ENCODE peak calls at places on chromosome 3, in four cellular contexts. Y is tibial artery; J is HepG2; S is effector memory CD4-positive, alpha-beta T cell. Q is an unnamed sample.

GRCh38 chr3:50003766-50004278 is 63.9 kb downstream of the RBM6 start:
- DNase-seq in S (no peak), Y (no peak), J (no peak), Q (no peak)

GRCh38 chr3:42080452-42080872 is 10.7 kb upstream of the TRAK1 start:
- DNase-seq in J (peak), S (peak), Y (no peak), Q (no peak)

GRCh38 chr3:44478055-44478468 is 592 bp upstream of the ZNF445 start:
- DNase-seq in Y (no peak), J (peak), S (no peak), Q (no peak)

GRCh38 chr3:20185364-20185732 is 658 bp downstream of the SGO1 start:
- DNase-seq in J (no peak), Y (no peak), S (no peak), Q (no peak)

GRCh38 chr3:140249188-140249587 is 314.2 kb downstream of the CLSTN2 start:
- DNase-seq in S (no peak), Y (no peak), J (no peak), Q (no peak)

GRCh38 chr3:56222866-56223265 is 245.4 kb downstream of the ERC2 start:
- DNase-seq in Y (no peak), J (no peak), S (no peak), Q (no peak)

GRCh38 chr3:48428863-48429415 is 947 bp downstream of the PLXNB1 start:
- DNase-seq in Y (peak), S (no peak), J (no peak), Q (no peak)

GRCh38 chr3:9398715-9399708 is 1.6 kb downstream of the SETD5 start:
- DNase-seq in J (peak), Y (no peak), S (peak), Q (no peak)

GRCh38 chr3:83632526-83632925 is 1326.3 kb upstream of the CADM2 start:
- DNase-seq in J (no peak), S (no peak), Y (no peak), Q (no peak)

GRCh38 chr3:77780621-77781020 is 740.7 kb downstream of the ROBO2 start:
- DNase-seq in Y (no peak), S (no peak), J (no peak), Q (no peak)

GRCh38 chr3:126926684-126927404 is 56.1 kb upstream of the PLXNA1 start:
- DNase-seq in Y (peak), J (no peak), S (no peak), Q (peak)

GRCh38 chr3:149042766-149043386 is 43.5 kb downstream of the HLTF start:
- DNase-seq in Y (no peak), J (no peak), S (no peak), Q (no peak)

GRCh38 chr3:134992180-134992579 is 197.1 kb downstream of the EPHB1 start:
- DNase-seq in J (no peak), S (no peak), Y (no peak), Q (no peak)

GRCh38 chr3:167394003-167394402 is 13.9 kb upstream of the ZBBX start:
- DNase-seq in Y (no peak), J (peak), S (no peak), Q (no peak)

GRCh38 chr3:52385157-52385556 is 59.7 kb downstream of the SEMA3G start:
- DNase-seq in J (peak), Y (no peak), S (no peak), Q (no peak)

GRCh38 chr3:47440131-47440530 is 35.6 kb downstream of the SCAP start:
- DNase-seq in J (peak), Y (peak), S (no peak), Q (no peak)

GRCh38 chr3:2978977-2979732 is 131.0 kb downstream of the IL5RA start:
- DNase-seq in S (no peak), Y (no peak), J (no peak), Q (no peak)

GRCh38 chr3:112802338-112802737 is 44.3 kb downstream of the CD200R1L start:
- DNase-seq in S (no peak), Y (no peak), J (no peak), Q (no peak)

GRCh38 chr3:47910777-47911440 is 105.3 kb downstream of the MAP4 start:
- DNase-seq in S (no peak), Y (no peak), J (peak), Q (no peak)

DNA sequence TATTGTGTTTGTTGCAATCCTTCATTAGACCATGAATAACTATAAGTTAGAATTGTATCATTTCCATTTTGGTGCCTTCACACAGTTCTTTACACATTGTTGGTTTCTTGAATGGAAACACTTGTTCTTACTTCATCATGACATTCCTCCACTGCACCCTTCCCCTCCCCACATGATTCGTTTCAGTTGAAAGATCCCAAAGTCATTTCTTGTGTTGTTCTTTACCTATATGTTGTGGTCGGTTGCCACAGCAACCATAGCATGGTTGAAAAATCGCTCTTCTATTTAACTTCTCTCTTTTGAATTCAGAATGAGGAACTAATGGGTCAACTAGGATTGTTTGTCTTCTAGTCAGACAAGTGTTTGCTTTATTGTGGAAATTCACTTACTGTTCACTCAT is 103.3 kb downstream of the IL1RAP start:
- DNase-seq in J (peak), Y (no peak), S (no peak), Q (peak)
- H3K4me3 ChIP-seq in J (no peak), Y (no peak), S (no peak), Q (no peak)

GRCh38 chr3:123778991-123779622 is 105.0 kb downstream of the MYLK start:
- DNase-seq in S (no peak), J (no peak), Y (peak), Q (no peak)
- H3K4me3 ChIP-seq in S (no peak), J (no peak), Y (no peak), Q (no peak)

GRCh38 chr3:171464462-171464861 is 4.3 kb upstream of the TNIK start:
- DNase-seq in J (no peak), S (no peak), Y (no peak), Q (no peak)

GRCh38 chr3:171460226-171461086 is at the start of gene TNIK:
- DNase-seq in J (peak), Y (peak), S (peak), Q (peak)

GRCh38 chr3:171461087-171461917 is 1.1 kb upstream of the TNIK start:
- DNase-seq in S (peak), Y (no peak), J (no peak), Q (no peak)

GRCh38 chr3:171459942-171460225 is 321 bp downstream of the TNIK start:
- DNase-seq in S (no peak), J (no peak), Y (no peak), Q (no peak)

DNA sequence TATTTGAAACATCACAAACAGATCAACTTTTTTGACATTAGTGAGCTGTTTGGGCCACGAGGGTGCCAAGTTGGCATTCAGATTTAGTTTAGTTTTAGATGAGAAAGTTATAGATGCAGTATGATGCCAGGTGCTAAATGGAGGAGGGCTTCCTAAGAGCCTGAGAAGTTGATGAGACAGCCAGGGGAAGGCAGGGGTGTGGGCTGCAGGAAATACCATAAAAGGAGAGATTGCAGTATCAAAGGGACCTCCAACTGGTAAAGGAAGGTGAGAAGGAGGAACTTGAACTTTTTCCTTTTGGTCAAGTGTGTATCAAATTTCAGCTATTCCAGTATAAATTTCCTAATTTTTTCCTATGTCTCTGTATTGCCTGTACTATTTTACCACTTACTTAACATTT is 2.0 kb upstream of the TNIK start:
- DNase-seq in Y (no peak), S (no peak), J (no peak), Q (no peak)
- H3K4me3 ChIP-seq in Y (no peak), S (peak), J (no peak), Q (no peak)

GRCh38 chr3:13013595-13013993 is 59.6 kb downstream of the IQSEC1 start:
- DNase-seq in J (no peak), Y (no peak), S (no peak), Q (no peak)

GRCh38 chr3:13014755-13015285 is 58.4 kb downstream of the IQSEC1 start:
- DNase-seq in Y (peak), S (no peak), J (no peak), Q (no peak)

GRCh38 chr3:13013151-13013561 is 60.1 kb downstream of the IQSEC1 start:
- DNase-seq in S (no peak), Y (peak), J (no peak), Q (no peak)

GRCh38 chr3:13015286-13016082 is 57.7 kb downstream of the IQSEC1 start:
- DNase-seq in J (no peak), Y (no peak), S (peak), Q (no peak)

GRCh38 chr3:13013994-13014754 is 59.1 kb downstream of the IQSEC1 start:
- DNase-seq in J (no peak), S (no peak), Y (peak), Q (no peak)
- H3K4me3 ChIP-seq in J (no peak), S (peak), Y (no peak), Q (no peak)

DNA sequence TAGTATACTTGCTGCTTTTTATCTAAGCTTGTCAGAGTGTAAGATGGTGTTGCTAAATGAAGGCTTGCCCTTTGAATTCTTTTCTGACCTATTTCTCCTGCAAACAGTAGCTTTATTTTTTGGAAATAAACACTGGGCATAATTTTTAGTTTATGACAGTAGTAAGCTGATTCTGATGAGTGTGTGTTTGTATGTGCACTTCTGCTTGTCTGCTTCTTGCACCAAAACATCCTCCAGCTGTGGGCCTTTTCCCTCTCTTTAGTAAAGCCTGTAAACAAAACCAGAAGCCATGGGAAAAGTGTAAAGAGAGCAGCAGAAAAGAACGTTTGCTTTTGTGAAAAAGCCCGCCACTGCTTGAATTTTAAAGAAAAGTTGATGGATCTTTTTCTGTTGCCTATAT is 136.4 kb upstream of the IL12A start:
- DNase-seq in S (no peak), Y (no peak), J (no peak), Q (no peak)
- H3K4me3 ChIP-seq in S (no peak), Y (peak), J (no peak), Q (no peak)

GRCh38 chr3:194072097-194072428 is 63.9 kb upstream of the HES1 start:
- DNase-seq in S (no peak), Y (no peak), J (no peak), Q (no peak)

GRCh38 chr3:194069421-194070219 is 66.3 kb upstream of the HES1 start:
- DNase-seq in S (no peak), Y (no peak), J (peak), Q (no peak)

GRCh38 chr3:194070220-194070633 is 65.7 kb upstream of the HES1 start:
- DNase-seq in S (no peak), J (peak), Y (no peak), Q (no peak)

GRCh38 chr3:194072691-194073279 is 63.2 kb upstream of the HES1 start:
- DNase-seq in Y (no peak), J (peak), S (no peak), Q (no peak)

DNA sequence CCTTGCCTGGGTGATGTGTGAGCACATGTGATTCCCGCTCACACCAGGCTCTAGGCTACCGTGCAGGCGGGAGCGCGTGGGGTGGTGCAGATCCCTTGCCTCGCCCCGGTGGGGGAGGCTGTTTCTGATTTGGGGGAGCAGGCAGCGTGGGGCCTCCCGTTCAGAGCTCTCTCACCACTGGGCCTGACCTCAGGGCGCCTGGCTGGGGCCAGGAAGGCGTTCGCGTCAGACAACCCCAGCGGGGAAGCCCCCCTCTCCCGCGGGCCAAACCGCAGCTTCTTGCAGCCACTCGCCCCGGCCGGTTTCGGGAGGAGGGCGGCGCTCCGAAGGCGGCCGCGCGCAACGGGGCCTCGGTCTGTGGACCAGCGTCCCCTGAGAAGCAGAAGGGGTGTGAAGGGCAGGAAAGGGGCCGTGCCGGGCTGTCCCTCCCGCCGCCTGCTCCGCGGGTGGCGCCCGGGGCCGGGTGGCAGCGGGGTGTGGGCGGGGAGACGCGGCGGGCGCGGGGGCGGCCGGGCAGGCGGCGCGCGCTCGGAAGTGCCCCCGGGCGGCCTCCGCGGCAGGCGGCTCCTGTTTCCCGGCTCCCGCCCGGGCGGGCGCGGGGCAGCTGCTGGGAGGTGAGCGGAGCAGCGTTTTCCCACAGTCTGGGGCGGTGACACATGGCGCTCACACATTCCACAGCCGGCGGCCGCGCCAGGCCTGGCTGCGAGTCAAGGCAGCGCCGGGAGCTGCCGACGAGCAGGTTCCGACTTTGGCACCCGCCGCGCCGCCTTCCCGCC is 65.1 kb upstream of the HES1 start:
- DNase-seq in J (peak), Y (peak), S (peak), Q (peak)
- H3K4me3 ChIP-seq in J (peak), Y (peak), S (peak), Q (peak)

GRCh38 chr3:29286841-29287240 is 6.0 kb downstream of the RBMS3 start:
- DNase-seq in J (no peak), Y (no peak), S (no peak), Q (no peak)
- H3K4me3 ChIP-seq in J (no peak), Y (peak), S (no peak), Q (peak)

GRCh38 chr3:67737911-67738865 is 83.8 kb upstream of the SUCLG2 start:
- DNase-seq in S (no peak), Y (no peak), J (no peak), Q (no peak)
- H3K4me3 ChIP-seq in S (peak), Y (no peak), J (no peak), Q (no peak)

Q was measured in right atrium auricular region.